ENCODE peak calls at places on chromosomes 16 and 17, in ten cellular contexts. D is NCI-H345; V is iris pigment epithelial cell; W is epithelial cell of esophagus; I is activated CD8-positive, alpha-beta T cell treated with anti-CD3 and anti-CD28 coated beads for 36 hours; L is neural crest cell; R is aorta; A is activated CD4-positive, alpha-beta T cell treated with anti-CD3 and anti-CD28 coated beads, Interleukin-2, amount 50 U/mL, for 1 hour; S is stimulated activated CD8-positive, alpha-beta memory T cell treated with anti-CD3 and anti-CD28 coated beads, Interleukin-12 subunit alpha, Interleukin-12 subunit beta, amount 100 ng/mL, for 1 hour; C is LoVo. P is an unnamed sample.
A peak's percentile ranks its signal among the peaks of the same experiment; 100 is the strongest.

GRCh38 chr17:40027614-40028012 is 12.4 kb downstream of the CSF3 start:
- DNase-seq in D (no peak), W (no peak), R (no peak), C (no peak), A (no peak), V (no peak), S (no peak), L (no peak), I (no peak), P (no peak)

GRCh38 chr16:17377360-17378324 is 93.1 kb downstream of the XYLT1 start:
- DNase-seq in I (no peak), D (no peak), R (no peak), C (no peak), W (no peak), A (no peak), S (no peak), L (no peak), V (no peak), P (peak; percentile 61)

GRCh38 chr16:82938108-82938507 is 311.3 kb downstream of the CDH13 start:
- DNase-seq in W (no peak), C (no peak), R (no peak), V (no peak), S (no peak), I (no peak), D (peak; percentile 16), A (no peak), L (no peak), P (no peak)

GRCh38 chr17:67276075-67276474 is 31.1 kb upstream of the HELZ start:
- DNase-seq in I (no peak), W (peak; percentile 42), S (no peak), D (no peak), V (no peak), R (no peak), C (no peak), L (no peak), A (no peak), P (no peak)

GRCh38 chr16:13429411-13429810 is 490.5 kb upstream of the ERCC4 start:
- DNase-seq in I (no peak), A (no peak), L (no peak), S (no peak), R (no peak), V (no peak), W (no peak), C (no peak), D (no peak), P (no peak)

GRCh38 chr16:89256651-89257254 is 39.2 kb downstream of the ZNF778 start:
- DNase-seq in D (peak; percentile 34), S (peak; percentile 64), L (no peak), I (peak; percentile 89), V (peak; percentile 40), R (peak; percentile 89), A (peak; percentile 77), C (peak; percentile 26), W (peak; percentile 69), P (no peak)

GRCh38 chr17:40596261-40596919 is 31.1 kb upstream of the CCR7 start:
- DNase-seq in I (peak; percentile 84), C (no peak), A (no peak), W (no peak), L (no peak), D (peak; percentile 60), S (no peak), R (no peak), V (no peak), P (peak; percentile 8)

GRCh38 chr17:30930495-30930894 is 8.8 kb downstream of the ADAP2 start:
- DNase-seq in C (no peak), S (no peak), R (peak; percentile 26), V (no peak), D (no peak), L (no peak), I (no peak), W (no peak), A (no peak), P (no peak)

GRCh38 chr17:78241277-78242023 is 10.0 kb downstream of the TMEM235 start:
- DNase-seq in S (no peak), L (no peak), D (no peak), R (no peak), V (peak; percentile 72), A (no peak), C (no peak), W (peak; percentile 30), I (no peak), P (no peak)

GRCh38 chr16:10385725-10386516 is at the start of gene ATF7IP2:
- DNase-seq in S (peak; percentile 77), R (peak; percentile 94), L (peak; percentile 89), W (peak; percentile 89), D (no peak), A (peak; percentile 84), C (peak; percentile 61), V (peak; percentile 95), I (peak; percentile 96), P (no peak)

GRCh38 chr16:53576904-53577303 is 73.9 kb upstream of the AKTIP start:
- DNase-seq in A (no peak), S (no peak), L (no peak), C (no peak), R (no peak), D (no peak), W (no peak), V (no peak), I (no peak), P (no peak)

GRCh38 chr17:79156463-79157095 is 82.0 kb downstream of the ENGASE start:
- DNase-seq in D (no peak), C (no peak), R (no peak), S (no peak), W (no peak), I (no peak), V (no peak), L (no peak), A (no peak), P (no peak)

GRCh38 chr17:64221679-64222078 is 41.4 kb downstream of the TEX2 start:
- DNase-seq in R (no peak), L (no peak), D (no peak), V (no peak), C (no peak), S (no peak), W (no peak), A (no peak), I (no peak), P (no peak)

GRCh38 chr16:86449377-86450095 is 60.8 kb upstream of the FOXF1 start:
- DNase-seq in S (no peak), W (no peak), D (no peak), A (no peak), I (no peak), R (no peak), V (no peak), C (no peak), L (no peak), P (no peak)

GRCh38 chr16:47395733-47396503 is 64.9 kb downstream of the ITFG1 start:
- DNase-seq in C (no peak), I (no peak), R (no peak), A (no peak), D (no peak), S (no peak), W (no peak), V (no peak), L (no peak), P (no peak)

GRCh38 chr16:56362706-56363105 is 62.6 kb downstream of the AMFR start:
- DNase-seq in C (no peak), A (no peak), V (no peak), L (no peak), I (no peak), D (no peak), S (no peak), W (no peak), R (peak; percentile 71), P (no peak)

GRCh38 chr17:5719976-5720375 is 135.7 kb upstream of the NLRP1 start:
- DNase-seq in L (no peak), A (no peak), R (no peak), W (no peak), D (no peak), S (no peak), C (no peak), V (no peak), I (no peak), P (no peak)

GRCh38 chr16:57592591-57593003 is 35.8 kb upstream of the ADGRG1 start:
- DNase-seq in R (peak; percentile 55), V (no peak), L (no peak), D (no peak), A (peak; percentile 45), I (peak; percentile 90), W (no peak), C (no peak), S (peak; percentile 57), P (no peak)

GRCh38 chr16:59886021-59886420 is 1151.9 kb upstream of the GOT2 start:
- DNase-seq in C (peak; percentile 15), I (no peak), D (no peak), W (peak; percentile 81), R (no peak), L (no peak), A (no peak), V (peak; percentile 34), S (no peak), P (no peak)